ENCODE peak calls at places on chromosomes 13 and 19, in nine cellular contexts. R is DND-41, S is heart right ventricle, I is gastrocnemius medialis, F is heart left ventricle, P is upper lobe of right lung, K is left lung, D is IMR-90, G is HCT116. C is an unnamed sample. For H3K4me1, the result is how much of the 10 kb centered on the place peaks cover.

GRCh38 chr19:34733266-34733825 is 697 bp upstream of the ZNF181 start:
- ATAC-seq in R (peak), S (peak), I (peak), F (peak), P (peak), K (peak), D (peak), G (peak), C (peak)

GRCh38 chr19:58229255-58229639 is 533 bp downstream of the ZNF544 start:
- ATAC-seq in R (peak), S (peak), I (no peak), F (peak), P (no peak), K (peak), D (peak), G (peak), C (no peak)

GRCh38 chr13:93758575-93758974 is 532.0 kb downstream of the GPC6 start:
- ATAC-seq in R (no peak), S (no peak), I (no peak), F (no peak), P (no peak), K (no peak), D (peak), G (no peak), C (no peak)

GRCh38 chr13:68850160-68850559 is 1257.5 kb upstream of the ATXN8OS start:
- ATAC-seq in R (no peak), S (no peak), I (no peak), F (no peak), P (no peak), K (peak), D (no peak), G (no peak), C (no peak)

GRCh38 chr13:110387451-110388140 is 80.5 kb downstream of the COL4A2 start:
- ATAC-seq in R (no peak), S (peak), I (peak), F (peak), P (peak), K (peak), D (peak), G (no peak), C (peak)

GRCh38 chr13:50891206-50891605 is 18.4 kb upstream of the RNASEH2B start:
- ATAC-seq in R (peak), S (no peak), I (no peak), F (no peak), P (no peak), K (no peak), D (no peak), G (no peak), C (no peak)

GRCh38 chr19:4691383-4691782 is 21.2 kb upstream of the MYDGF start:
- ATAC-seq in R (no peak), S (no peak), I (no peak), F (no peak), P (peak), K (peak), D (no peak), G (no peak), C (no peak)

GRCh38 chr13:25171517-25172302 is at the start of gene AMER2:
- ATAC-seq in R (no peak), S (no peak), I (no peak), F (no peak), P (no peak), K (no peak), D (peak), G (no peak), C (no peak)

GRCh38 chr13:99977912-99978780 is 3.4 kb upstream of the ZIC2 start:
- ATAC-seq in R (peak), S (no peak), I (no peak), F (no peak), P (no peak), K (no peak), D (no peak), G (no peak), C (no peak)

GRCh38 chr13:111139452-111139851 is 24.3 kb downstream of the ARHGEF7 start:
- ATAC-seq in R (no peak), S (no peak), I (no peak), F (no peak), P (no peak), K (no peak), D (no peak), G (no peak), C (no peak)

GRCh38 chr19:17576758-17577532 is 21.5 kb downstream of the COLGALT1 start:
- ATAC-seq in R (peak), S (no peak), I (no peak), F (no peak), P (peak), K (peak), D (no peak), G (peak), C (peak)

GRCh38 chr13:23760000-23760399 is 129.2 kb downstream of the MIPEP start:
- ATAC-seq in R (no peak), S (no peak), I (no peak), F (peak), P (no peak), K (no peak), D (no peak), G (no peak), C (no peak)

GRCh38 chr13:111232191-111232590 is 88.3 kb upstream of the TEX29 start:
- ATAC-seq in R (no peak), S (no peak), I (no peak), F (no peak), P (peak), K (no peak), D (no peak), G (no peak), C (no peak)

GRCh38 chr19:17790059-17790780 is 4.7 kb upstream of the B3GNT3 start:
- ATAC-seq in R (no peak), S (no peak), I (no peak), F (no peak), P (no peak), K (peak), D (no peak), G (peak), C (no peak)

GRCh38 chr19:35704218-35704617 is at the start of gene ZBTB32:
- ATAC-seq in R (no peak), S (no peak), I (no peak), F (no peak), P (peak), K (peak), D (peak), G (no peak), C (no peak)

GRCh38 chr19:2290441-2291184 is 8.6 kb upstream of the PEAK3 start:
- ATAC-seq in R (no peak), S (no peak), I (no peak), F (no peak), P (peak), K (peak), D (no peak), G (no peak), C (no peak)

GRCh38 chr13:71056581-71056980 is 810.4 kb downstream of the DACH1 start:
- ATAC-seq in R (no peak), S (no peak), I (no peak), F (no peak), P (no peak), K (no peak), D (no peak), G (no peak), C (no peak)

GRCh38 chr13:21595546-21595822 is 8.5 kb downstream of the MICU2 start:
- ATAC-seq in R (no peak), S (no peak), I (no peak), F (peak), P (peak), K (no peak), D (peak), G (no peak), C (no peak)

GRCh38 chr13:111558700-111559088 is 238.3 kb downstream of the TEX29 start:
- ATAC-seq in R (no peak), S (no peak), I (no peak), F (no peak), P (no peak), K (no peak), D (no peak), G (no peak), C (no peak)

GRCh38 chr13:44448373-44448772 is 74.7 kb downstream of the SERP2 start:
- ATAC-seq in R (no peak), S (no peak), I (no peak), F (no peak), P (no peak), K (no peak), D (no peak), G (no peak), C (no peak)

GRCh38 chr13:30352121-30352520 is 44.8 kb upstream of the KATNAL1 start:
- ATAC-seq in R (no peak), S (no peak), I (no peak), F (no peak), P (no peak), K (no peak), D (no peak), G (no peak), C (no peak)

GRCh38 chr19:28737526-28737925 is 475.4 kb downstream of the UQCRFS1 start:
- ATAC-seq in R (no peak), S (no peak), I (no peak), F (no peak), P (no peak), K (no peak), D (no peak), G (no peak), C (no peak)

GRCh38 chr13:100108913-100109507 is 20.1 kb downstream of the PCCA start:
- ATAC-seq in R (no peak), S (no peak), I (no peak), F (no peak), P (no peak), K (peak), D (no peak), G (no peak), C (no peak)

GRCh38 chr13:19998960-19999359 is 40.4 kb downstream of the ZMYM2 start:
- ATAC-seq in R (no peak), S (no peak), I (no peak), F (no peak), P (no peak), K (no peak), D (no peak), G (no peak), C (no peak)

GRCh38 chr19:27796073-27796472 is 1416.9 kb downstream of the UQCRFS1 start:
- ATAC-seq in R (no peak), S (no peak), I (no peak), F (no peak), P (no peak), K (no peak), D (no peak), G (no peak), C (no peak)

GRCh38 chr13:54953786-54954185 is 1925.2 kb downstream of the OLFM4 start:
- ATAC-seq in R (no peak), S (no peak), I (no peak), F (no peak), P (no peak), K (no peak), D (no peak), G (no peak), C (no peak)

GRCh38 chr13:72637561-72637960 is 89.9 kb downstream of the MZT1 start:
- ATAC-seq in R (no peak), S (no peak), I (no peak), F (no peak), P (no peak), K (no peak), D (no peak), G (no peak), C (no peak)

GRCh38 chr13:24680258-24680920 is at the start of gene ATP12A:
- ATAC-seq in R (no peak), S (no peak), I (no peak), F (no peak), P (peak), K (peak), D (no peak), G (peak), C (peak)

GRCh38 chr13:76189882-76190519 is 553.9 kb downstream of the LMO7 start:
- ATAC-seq in R (no peak), S (no peak), I (no peak), F (no peak), P (peak), K (no peak), D (no peak), G (no peak), C (no peak)

DNA sequence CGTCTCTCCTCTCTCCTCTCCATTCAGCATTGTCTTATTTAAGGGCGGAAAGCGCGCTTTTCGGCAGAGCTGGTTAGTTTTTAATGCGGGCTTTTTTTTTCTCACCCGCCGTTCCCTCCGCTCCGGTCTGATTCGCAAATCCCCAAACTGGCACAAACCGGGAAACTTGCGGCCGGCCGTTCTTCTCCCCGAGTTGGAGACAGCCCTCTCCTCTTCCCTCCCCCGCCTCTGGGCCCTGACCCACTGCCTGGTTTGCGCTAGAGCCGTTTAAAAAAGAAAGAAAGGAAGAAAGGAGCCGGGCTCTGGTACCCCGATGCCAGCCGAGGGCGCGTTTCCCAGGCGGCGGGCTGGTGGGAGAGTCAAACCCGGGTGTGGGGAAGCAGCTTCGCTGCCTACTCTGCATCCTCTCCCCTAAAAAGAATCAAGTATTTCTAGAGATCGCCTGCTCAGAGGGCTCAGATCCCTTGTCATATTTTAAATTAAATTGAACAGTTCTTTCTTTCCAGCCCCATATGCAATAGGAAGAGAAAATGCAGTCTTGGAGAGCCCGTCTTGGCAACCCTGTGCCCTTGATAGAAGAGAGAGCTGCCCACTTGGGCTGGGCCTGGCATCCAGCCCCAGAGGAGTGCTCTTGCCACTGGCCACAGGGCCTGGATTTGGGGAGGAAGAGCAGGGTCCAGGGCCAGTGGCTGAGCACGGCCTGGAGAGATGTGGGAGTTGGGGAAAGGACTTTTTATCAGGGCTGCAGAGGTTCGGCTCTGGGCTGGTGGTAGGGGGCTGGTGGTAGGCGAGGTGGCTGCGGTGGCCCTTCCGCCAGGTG is 19.0 kb downstream of the NFIX start:
- ATAC-seq in R (no peak), S (no peak), I (no peak), F (no peak), P (peak), K (peak), D (no peak), G (no peak), C (no peak)
- H3K4me1 ChIP-seq in R (under half), S (half or more), I (half or more), F (half or more), P (half or more), K (half or more), D (under half), G (under half), C (under half)

GRCh38 chr13:98350746-98351330 is 173.8 kb upstream of the RNF113B start:
- ATAC-seq in R (no peak), S (no peak), I (no peak), F (no peak), P (no peak), K (no peak), D (no peak), G (no peak), C (no peak)

GRCh38 chr13:98351636-98352035 is 174.6 kb upstream of the RNF113B start:
- ATAC-seq in R (no peak), S (no peak), I (no peak), F (no peak), P (no peak), K (no peak), D (no peak), G (no peak), C (no peak)

GRCh38 chr13:98348476-98348875 is 171.4 kb upstream of the RNF113B start:
- ATAC-seq in R (no peak), S (no peak), I (no peak), F (no peak), P (no peak), K (no peak), D (no peak), G (no peak), C (no peak)

GRCh38 chr13:98352226-98352625 is 175.2 kb upstream of the RNF113B start:
- ATAC-seq in R (no peak), S (no peak), I (no peak), F (no peak), P (no peak), K (no peak), D (no peak), G (no peak), C (no peak)

GRCh38 chr13:98349731-98350305 is 172.7 kb upstream of the RNF113B start:
- ATAC-seq in R (no peak), S (no peak), I (no peak), F (peak), P (peak), K (peak), D (no peak), G (peak), C (no peak)
- TF ChIP-seq CTCF in R (peak), S (no peak), I (no peak), F (peak), P (peak), K (no peak), D (no peak), G (no peak), C (no peak)

DNA sequence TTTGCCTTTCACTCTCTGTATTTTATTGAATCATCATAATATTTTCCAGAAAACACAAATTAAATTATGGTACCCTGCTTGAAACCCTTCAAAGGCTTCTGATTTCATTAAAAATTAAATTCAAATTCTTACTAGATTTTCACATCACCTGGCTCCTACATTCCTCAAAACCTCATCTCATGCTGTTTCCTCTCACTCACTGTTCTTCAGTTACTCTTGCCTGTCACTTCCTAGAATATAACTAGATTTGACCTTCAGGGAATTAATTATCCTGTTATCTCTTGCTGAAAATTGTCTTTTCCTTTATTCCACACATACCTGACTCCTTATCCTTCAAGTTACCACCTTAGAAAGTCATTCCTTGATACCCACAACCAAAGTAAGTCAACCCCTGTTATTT is 2294.7 kb downstream of the PCDH9 start:
- ATAC-seq in R (no peak), S (no peak), I (no peak), F (no peak), P (no peak), K (no peak), D (no peak), G (no peak), C (no peak)
- H3K4me1 ChIP-seq in R (under half), S (under half), I (under half), F (under half), P (under half), K (under half), D (under half), G (under half), C (under half)

DNA sequence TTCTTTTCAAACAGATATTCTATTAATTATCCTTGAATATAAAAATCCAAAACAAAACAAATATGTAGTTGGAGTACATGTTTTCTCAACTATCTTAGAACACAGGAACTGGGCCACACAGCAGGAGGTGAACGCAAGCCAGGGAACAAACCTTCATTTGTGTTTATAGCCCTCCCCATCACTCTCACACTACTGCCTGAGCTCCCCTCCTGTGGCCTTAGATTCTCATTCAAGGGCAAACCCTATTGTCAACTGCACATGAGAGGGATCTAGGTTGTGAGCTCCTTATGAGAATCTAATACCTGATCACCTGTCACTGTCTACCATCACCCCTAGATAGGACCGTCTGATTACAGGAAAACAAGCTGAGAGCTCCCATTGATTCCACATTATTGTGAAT is 427.1 kb upstream of the PRR20A start:
- ATAC-seq in R (no peak), S (no peak), I (no peak), F (no peak), P (no peak), K (no peak), D (no peak), G (no peak), C (no peak)
- TF ChIP-seq CTCF in R (no peak), S (no peak), I (no peak), F (no peak), P (no peak), K (no peak), D (no peak), G (no peak), C (no peak)

DNA sequence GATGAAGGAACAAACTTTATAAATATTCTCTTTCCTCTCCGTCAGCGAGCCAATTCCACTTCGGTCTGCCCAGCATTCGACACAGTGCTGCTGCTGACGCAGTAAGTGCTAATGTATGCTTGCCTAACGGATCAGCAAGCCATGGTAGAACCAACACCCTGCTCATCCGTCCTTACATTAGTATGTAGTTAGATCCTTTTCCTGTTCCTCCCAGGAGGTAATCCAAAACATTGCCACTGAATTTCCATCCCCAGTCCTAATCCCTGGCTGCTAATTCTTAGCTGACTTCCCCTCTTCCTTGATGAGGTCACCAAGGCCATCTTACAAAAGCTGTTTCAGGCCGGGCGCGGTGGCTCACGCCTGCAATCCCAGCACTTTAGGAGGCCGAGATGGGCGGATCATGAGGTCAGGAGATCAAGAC is 88.0 kb downstream of the STARD13 start:
- ATAC-seq in R (no peak), S (no peak), I (no peak), F (peak), P (peak), K (peak), D (no peak), G (no peak), C (no peak)
- H3K4me1 ChIP-seq in R (under half), S (half or more), I (under half), F (under half), P (under half), K (under half), D (under half), G (under half), C (half or more)

GRCh38 chr19:1261863-1262686 is 7.1 kb upstream of the CIRBP start:
- ATAC-seq in R (no peak), S (peak), I (peak), F (peak), P (peak), K (peak), D (no peak), G (peak), C (peak)

GRCh38 chr19:1260749-1261511 is 8.2 kb upstream of the CIRBP start:
- ATAC-seq in R (peak), S (peak), I (peak), F (peak), P (peak), K (peak), D (peak), G (peak), C (peak)

GRCh38 chr19:1259873-1260748 is 9.0 kb upstream of the CIRBP start:
- ATAC-seq in R (peak), S (no peak), I (peak), F (peak), P (peak), K (no peak), D (peak), G (peak), C (no peak)

GRCh38 chr19:1262687-1263123 is 6.4 kb upstream of the CIRBP start:
- ATAC-seq in R (no peak), S (no peak), I (no peak), F (no peak), P (no peak), K (no peak), D (no peak), G (no peak), C (no peak)

DNA sequence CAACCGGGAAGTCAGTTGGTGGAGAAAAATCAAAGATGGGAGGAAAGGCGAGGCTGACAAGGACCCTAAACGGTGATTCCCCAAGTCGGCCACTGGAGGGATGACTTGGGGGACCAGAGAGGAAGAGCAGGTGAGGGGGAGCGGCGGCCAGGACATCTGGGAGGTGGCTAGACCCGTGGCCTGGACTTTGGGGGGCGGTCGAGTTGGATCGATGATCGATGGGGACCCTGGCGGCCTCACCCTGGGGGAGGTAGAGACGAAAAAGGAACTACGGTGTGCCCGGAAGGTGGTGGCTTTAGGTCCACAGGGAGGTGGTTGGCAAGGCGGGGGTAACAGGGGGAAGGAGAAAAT is 7.6 kb upstream of the CIRBP start:
- ATAC-seq in R (no peak), S (no peak), I (no peak), F (no peak), P (no peak), K (no peak), D (no peak), G (no peak), C (no peak)
- TF ChIP-seq CTCF in R (peak), S (no peak), I (peak), F (no peak), P (peak), K (no peak), D (peak), G (no peak), C (peak)